ENCODE peak calls at places on chromosomes 16 and 17, in four cellular contexts. One of them, this sample, is unnamed.

GRCh38 chr16:23353440-23353839 is 51.3 kb downstream of the SCNN1B start:
- DNase-seq in BE2C: no peak
- DNase-seq in astrocyte: no peak
- DNase-seq in heart left ventricle: no peak
- DNase-seq in this sample: no peak

GRCh38 chr17:78416791-78417530 is 38.5 kb downstream of the PGS1 start:
- DNase-seq in BE2C: no peak
- DNase-seq in astrocyte: no peak
- DNase-seq in heart left ventricle: no peak
- DNase-seq in this sample: peak; percentile 61

GRCh38 chr16:87115646-87116045 is 201.5 kb downstream of the C16orf95 start:
- DNase-seq in heart left ventricle: no peak
- DNase-seq in astrocyte: no peak
- DNase-seq in BE2C: no peak
- DNase-seq in this sample: no peak

GRCh38 chr16:72989203-72989991 is 58.5 kb downstream of the ZFHX3 start:
- DNase-seq in BE2C: no peak
- DNase-seq in heart left ventricle: no peak
- DNase-seq in astrocyte: peak; percentile 95
- DNase-seq in this sample: no peak

GRCh38 chr17:64736804-64737492 is 74.8 kb upstream of the SMURF2 start:
- DNase-seq in heart left ventricle: no peak
- DNase-seq in BE2C: peak; percentile 42
- DNase-seq in astrocyte: peak; percentile 32
- DNase-seq in this sample: no peak

GRCh38 chr16:72508196-72508595 is 336.2 kb upstream of the PMFBP1 start:
- DNase-seq in astrocyte: peak; percentile 46
- DNase-seq in heart left ventricle: no peak
- DNase-seq in BE2C: no peak
- DNase-seq in this sample: no peak

GRCh38 chr16:89187337-89188063 is 12.8 kb downstream of the SLC22A31 start:
- DNase-seq in astrocyte: no peak
- DNase-seq in BE2C: peak; percentile 38
- DNase-seq in heart left ventricle: peak; percentile 20
- DNase-seq in this sample: no peak

GRCh38 chr17:40485851-40486512 is 15.4 kb downstream of the TNS4 start:
- DNase-seq in heart left ventricle: peak; percentile 61
- DNase-seq in astrocyte: peak; percentile 99
- DNase-seq in BE2C: no peak
- DNase-seq in this sample: no peak

GRCh38 chr16:25893332-25893731 is 201.6 kb downstream of the HS3ST4 start:
- DNase-seq in astrocyte: no peak
- DNase-seq in heart left ventricle: no peak
- DNase-seq in BE2C: no peak
- DNase-seq in this sample: no peak

GRCh38 chr17:81869221-81870154 is 1.6 kb downstream of the ARHGDIA start:
- DNase-seq in heart left ventricle: no peak
- DNase-seq in astrocyte: no peak
- DNase-seq in BE2C: peak; percentile 78
- DNase-seq in this sample: no peak

GRCh38 chr17:36001109-36001735 is at the start of gene CCL15:
- DNase-seq in BE2C: no peak
- DNase-seq in astrocyte: no peak
- DNase-seq in heart left ventricle: no peak
- DNase-seq in this sample: no peak

GRCh38 chr17:79797492-79798295 is 817 bp upstream of the CBX8 start:
- DNase-seq in astrocyte: no peak
- DNase-seq in heart left ventricle: no peak
- DNase-seq in BE2C: peak; percentile 76
- DNase-seq in this sample: no peak

GRCh38 chr17:77354721-77355455 is 214.1 kb downstream of the SEC14L1 start:
- DNase-seq in BE2C: no peak
- DNase-seq in heart left ventricle: peak; percentile 69
- DNase-seq in astrocyte: peak; percentile 93
- DNase-seq in this sample: peak; percentile 41

GRCh38 chr17:36550491-36551417 is 6.0 kb downstream of the GGNBP2 start:
- DNase-seq in heart left ventricle: no peak
- DNase-seq in astrocyte: no peak
- DNase-seq in BE2C: no peak
- DNase-seq in this sample: no peak

GRCh38 chr17:77772461-77772897 is 186.0 kb upstream of the TNRC6C start:
- DNase-seq in heart left ventricle: peak; percentile 74
- DNase-seq in BE2C: peak; percentile 92
- DNase-seq in astrocyte: peak; percentile 71
- DNase-seq in this sample: peak; percentile 53

GRCh38 chr16:87235810-87236515 is 81.2 kb downstream of the C16orf95 start:
- DNase-seq in heart left ventricle: no peak
- DNase-seq in astrocyte: no peak
- DNase-seq in BE2C: no peak
- DNase-seq in this sample: no peak

GRCh38 chr16:75534560-75535205 is 1.2 kb downstream of the CHST5 start:
- DNase-seq in heart left ventricle: no peak
- DNase-seq in astrocyte: no peak
- DNase-seq in BE2C: no peak
- DNase-seq in this sample: no peak

GRCh38 chr16:51526622-51527021 is 375.6 kb upstream of the SALL1 start:
- DNase-seq in heart left ventricle: no peak
- DNase-seq in BE2C: no peak
- DNase-seq in astrocyte: no peak
- DNase-seq in this sample: no peak

GRCh38 chr16:80299416-80299815 is 241.4 kb upstream of the DYNLRB2 start:
- DNase-seq in BE2C: no peak
- DNase-seq in heart left ventricle: no peak
- DNase-seq in astrocyte: peak; percentile 16
- DNase-seq in this sample: no peak

GRCh38 chr16:57600048-57600835 is 28.2 kb upstream of the ADGRG1 start:
- DNase-seq in heart left ventricle: peak; percentile 53
- DNase-seq in BE2C: peak; percentile 75
- DNase-seq in astrocyte: no peak
- DNase-seq in this sample: peak; percentile 62

GRCh38 chr17:82927661-82928601 is 88.1 kb upstream of the ZNF750 start:
- DNase-seq in heart left ventricle: no peak
- DNase-seq in BE2C: no peak
- DNase-seq in astrocyte: no peak
- DNase-seq in this sample: no peak

GRCh38 chr17:56868716-56869115 is 34.8 kb downstream of the DGKE start:
- DNase-seq in heart left ventricle: no peak
- DNase-seq in BE2C: no peak
- DNase-seq in astrocyte: no peak
- DNase-seq in this sample: no peak

GRCh38 chr17:83055911-83056582 is 23.4 kb upstream of the METRNL start:
- DNase-seq in astrocyte: peak; percentile 88
- DNase-seq in BE2C: no peak
- DNase-seq in heart left ventricle: peak; percentile 55
- DNase-seq in this sample: no peak

GRCh38 chr17:65496801-65497200 is 64.6 kb downstream of the AXIN2 start:
- DNase-seq in BE2C: no peak
- DNase-seq in heart left ventricle: no peak
- DNase-seq in astrocyte: no peak
- DNase-seq in this sample: no peak

GRCh38 chr17:17493249-17493985 is 2.8 kb downstream of the RASD1 start:
- DNase-seq in BE2C: no peak
- DNase-seq in astrocyte: no peak
- DNase-seq in heart left ventricle: no peak
- DNase-seq in this sample: no peak
- H3K4me3 ChIP-seq in BE2C: no peak overlapping the region
- H3K4me3 ChIP-seq in astrocyte: no peak overlapping the region
- H3K4me3 ChIP-seq in heart left ventricle: no peak overlapping the region
- H3K4me3 ChIP-seq in this sample: no peak overlapping the region

GRCh38 chr16:22352119-22352518 is 22.3 kb downstream of the CDR2 start:
- DNase-seq in astrocyte: no peak
- DNase-seq in heart left ventricle: no peak
- DNase-seq in BE2C: no peak
- DNase-seq in this sample: no peak
- TF ChIP-seq CTCF in astrocyte: no peak
- TF ChIP-seq CTCF in heart left ventricle: no peak
- TF ChIP-seq CTCF in BE2C: no peak
- TF ChIP-seq CTCF in this sample: no peak

GRCh38 chr17:33207231-33207630 is 85.9 kb downstream of the ASIC2 start:
- DNase-seq in heart left ventricle: no peak
- DNase-seq in BE2C: no peak
- DNase-seq in astrocyte: no peak
- DNase-seq in this sample: no peak
- H3K27me3 ChIP-seq in heart left ventricle: no peaks in the 10 kb centered on the region
- H3K27me3 ChIP-seq in BE2C: peaks cover 8% of the 10 kb centered on the region
- H3K27me3 ChIP-seq in astrocyte: no peaks in the 10 kb centered on the region
- H3K27me3 ChIP-seq in this sample: peaks cover 3% of the 10 kb centered on the region

DNA sequence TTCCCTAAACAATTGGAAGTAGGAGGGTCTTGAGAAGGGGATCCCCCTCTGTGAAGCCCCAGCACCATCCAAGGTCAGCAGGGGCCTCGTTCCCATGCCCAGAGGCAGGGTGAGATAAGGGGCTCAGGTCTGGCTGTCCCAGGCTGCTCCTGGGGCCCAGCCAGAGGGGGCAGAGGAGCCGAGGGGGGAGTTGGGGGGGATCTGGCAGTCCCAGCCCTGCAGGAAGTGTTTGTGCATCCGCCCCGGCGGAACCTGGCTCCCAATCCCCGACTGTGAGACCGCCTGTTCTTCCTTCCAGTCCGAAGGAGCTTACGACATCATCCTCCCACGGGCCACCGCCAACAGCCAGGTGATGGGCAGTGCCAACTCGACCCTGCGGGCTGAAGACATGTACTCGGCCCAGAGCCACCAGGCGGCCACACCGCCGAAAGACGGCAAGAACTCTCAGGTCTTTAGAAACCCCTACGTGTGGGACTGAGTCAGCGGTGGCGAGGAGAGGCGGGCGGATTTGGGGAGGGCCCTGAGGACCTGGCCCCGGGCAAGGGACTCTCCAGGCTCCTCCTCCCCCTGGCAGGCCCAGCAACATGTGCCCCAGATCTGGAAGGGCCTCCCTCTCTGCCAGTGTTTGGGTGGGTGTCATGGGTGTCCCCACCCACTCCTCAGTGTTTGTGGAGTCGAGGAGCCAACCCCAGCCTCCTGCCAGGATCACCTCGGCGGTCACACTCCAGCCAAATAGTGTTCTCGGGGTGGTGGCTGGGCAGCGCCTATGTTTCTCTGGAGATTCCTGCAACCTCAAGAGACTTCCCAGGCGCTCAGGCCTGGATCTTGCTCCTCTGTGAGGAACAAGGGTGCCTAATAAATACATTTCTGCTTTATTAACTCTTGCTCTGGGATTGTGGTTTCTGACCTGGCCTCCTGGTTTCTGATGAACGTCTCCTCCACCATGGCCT is 14.9 kb downstream of the GPRC5C start:
- DNase-seq in astrocyte: no peak
- DNase-seq in BE2C: no peak
- DNase-seq in heart left ventricle: peak; percentile 88
- DNase-seq in this sample: no peak
- H3K4me3 ChIP-seq in astrocyte: no peak overlapping the region
- H3K4me3 ChIP-seq in BE2C: no peak overlapping the region
- H3K4me3 ChIP-seq in heart left ventricle: no peak overlapping the region
- H3K4me3 ChIP-seq in this sample: no peak overlapping the region

This sample was measured in lung.